ENCODE peak calls at places on chromosomes 2 and 18, in five cellular contexts. P is CD8-positive, alpha-beta T cell; W is pancreas; A is tibial artery; T is kidney. V is an unnamed sample.

GRCh38 chr2:12284487-12284886 is 432.2 kb upstream of the TRIB2 start:
- DNase-seq in P (no peak), W (no peak), A (no peak), T (no peak), V (no peak)

GRCh38 chr2:38771632-38772031 is 6.4 kb upstream of the GEMIN6 start:
- DNase-seq in P (no peak), W (no peak), A (no peak), T (no peak), V (no peak)

GRCh38 chr18:183769-184168 is 25.4 kb downstream of the USP14 start:
- DNase-seq in P (no peak), W (no peak), A (no peak), T (no peak), V (no peak)

GRCh38 chr2:229616433-229616832 is 97.9 kb downstream of the DNER start:
- DNase-seq in P (no peak), W (no peak), A (no peak), T (no peak), V (no peak)

GRCh38 chr2:120308038-120308910 is 37.7 kb upstream of the INHBB start:
- DNase-seq in P (no peak), W (no peak), A (no peak), T (no peak), V (no peak)

GRCh38 chr2:226730487-226730886 is 69.1 kb downstream of the IRS1 start:
- DNase-seq in P (no peak), W (no peak), A (no peak), T (no peak), V (peak; percentile 17)

GRCh38 chr2:693606-694005 is 16.4 kb upstream of the TMEM18 start:
- DNase-seq in P (no peak), W (no peak), A (no peak), T (no peak), V (no peak)

GRCh38 chr2:72932805-72933204 is 15.5 kb downstream of the EMX1 start:
- DNase-seq in P (no peak), W (no peak), A (no peak), T (peak; percentile 37), V (no peak)

GRCh38 chr18:31977270-31977872 is 34.4 kb upstream of the TRAPPC8 start:
- DNase-seq in P (peak; percentile 15), W (peak; percentile 37), A (no peak), T (no peak), V (peak; percentile 57)

GRCh38 chr2:136927156-136927555 is 161.8 kb downstream of the THSD7B start:
- DNase-seq in P (no peak), W (no peak), A (no peak), T (no peak), V (no peak)

GRCh38 chr18:77124452-77124922 is 8.1 kb downstream of the MBP start:
- DNase-seq in P (peak; percentile 65), W (no peak), A (no peak), T (no peak), V (no peak)

GRCh38 chr2:198144621-198145020 is 340.2 kb downstream of the PLCL1 start:
- DNase-seq in P (no peak), W (no peak), A (no peak), T (no peak), V (no peak)

GRCh38 chr2:208594642-208595385 is 188.2 kb downstream of the PTH2R start:
- DNase-seq in P (no peak), W (no peak), A (no peak), T (no peak), V (no peak)

GRCh38 chr2:45786831-45787357 is 135.4 kb downstream of the PRKCE start:
- DNase-seq in P (no peak), W (no peak), A (no peak), T (no peak), V (no peak)

GRCh38 chr2:143230506-143231256 is 101.5 kb downstream of the ARHGAP15 start:
- DNase-seq in P (no peak), W (no peak), A (no peak), T (no peak), V (no peak)

GRCh38 chr2:128406629-128407252 is 88.1 kb upstream of the HS6ST1 start:
- DNase-seq in P (no peak), W (peak; percentile 42), A (peak; percentile 14), T (no peak), V (no peak)

GRCh38 chr2:158651358-158652057 is 143.6 kb upstream of the DAPL1 start:
- DNase-seq in P (no peak), W (peak; percentile 83), A (no peak), T (no peak), V (no peak)

GRCh38 chr2:235510305-235510704 is 16.5 kb downstream of the AGAP1 start:
- DNase-seq in P (no peak), W (no peak), A (no peak), T (no peak), V (no peak)

GRCh38 chr2:96869824-96870630 is at the start of gene SEMA4C:
- DNase-seq in P (peak; percentile 66), W (peak; percentile 57), A (peak; percentile 68), T (peak; percentile 92), V (peak; percentile 49)

GRCh38 chr18:29874519-29875098 is 1167.9 kb downstream of the DSC3 start:
- DNase-seq in P (no peak), W (peak; percentile 16), A (no peak), T (no peak), V (peak; percentile 31)

GRCh38 chr2:66481100-66481549 is 46.2 kb downstream of the MEIS1 start:
- DNase-seq in P (no peak), W (no peak), A (no peak), T (no peak), V (peak; percentile 39)

GRCh38 chr18:64713284-64713683 is 564.4 kb upstream of the LINC00305 start:
- DNase-seq in P (no peak), W (no peak), A (no peak), T (no peak), V (no peak)

GRCh38 chr2:206783718-206784117 is 18.3 kb downstream of the FASTKD2 start:
- DNase-seq in P (no peak), W (no peak), A (no peak), T (no peak), V (no peak)

GRCh38 chr2:176628438-176628837 is 359.2 kb downstream of the MTX2 start:
- DNase-seq in P (no peak), W (no peak), A (no peak), T (no peak), V (no peak)

GRCh38 chr2:174873457-174873856 is 109.2 kb upstream of the CHRNA1 start:
- DNase-seq in P (no peak), W (no peak), A (no peak), T (no peak), V (no peak)

GRCh38 chr2:128269358-128270305 is 49.0 kb downstream of the HS6ST1 start:
- DNase-seq in P (no peak), W (no peak), A (no peak), T (peak; percentile 75), V (peak; percentile 5)

GRCh38 chr2:173657996-173658717 is 303.5 kb downstream of the CDCA7 start:
- DNase-seq in P (no peak), W (no peak), A (no peak), T (no peak), V (no peak)

GRCh38 chr2:134367915-134368911 is 114.3 kb downstream of the MGAT5 start:
- DNase-seq in P (no peak), W (no peak), A (no peak), T (no peak), V (no peak)

GRCh38 chr18:13147146-13147545 is 71.4 kb upstream of the LDLRAD4 start:
- DNase-seq in P (no peak), W (no peak), A (no peak), T (no peak), V (no peak)

GRCh38 chr2:151922845-151923666 is 94.8 kb upstream of the ARL5A start:
- DNase-seq in P (no peak), W (peak; percentile 9), A (peak; percentile 88), T (peak; percentile 92), V (no peak)

GRCh38 chr2:1022178-1022577 is 71.5 kb downstream of the SNTG2 start:
- DNase-seq in P (no peak), W (no peak), A (no peak), T (no peak), V (no peak)

GRCh38 chr2:73020657-73021370 is 50.7 kb downstream of the SFXN5 start:
- DNase-seq in P (no peak), W (no peak), A (no peak), T (no peak), V (no peak)

GRCh38 chr2:174903243-174903513 is 102.0 kb downstream of the CHN1 start:
- DNase-seq in P (no peak), W (no peak), A (no peak), T (no peak), V (no peak)

GRCh38 chr2:217943379-217944321 is 59.1 kb downstream of the TNS1 start:
- DNase-seq in P (no peak), W (peak; percentile 82), A (peak; percentile 82), T (peak; percentile 97), V (peak; percentile 90)

GRCh38 chr2:217944366-217944765 is 58.4 kb downstream of the TNS1 start:
- DNase-seq in P (no peak), W (no peak), A (no peak), T (no peak), V (no peak)

GRCh38 chr2:217941886-217942728 is 60.7 kb downstream of the TNS1 start:
- DNase-seq in P (no peak), W (no peak), A (no peak), T (peak; percentile 75), V (no peak)

GRCh38 chr2:217941339-217941738 is 61.5 kb downstream of the TNS1 start:
- DNase-seq in P (no peak), W (no peak), A (no peak), T (peak; percentile 80), V (no peak)

GRCh38 chr2:217942731-217943335 is 60.0 kb downstream of the TNS1 start:
- DNase-seq in P (no peak), W (peak; percentile 52), A (no peak), T (peak; percentile 78), V (no peak)
- H3K4me3 ChIP-seq in P (no peak overlapping the region), W (peak overlapping the region; percentile 44), A (peak overlapping the region; percentile 89), T (peak overlapping the region; percentile 98), V (no peak overlapping the region)

GRCh38 chr2:25131253-25131566 is 37.2 kb downstream of the POMC start:
- DNase-seq in P (no peak), W (no peak), A (no peak), T (no peak), V (no peak)
- H3K27ac ChIP-seq in P (no peak overlapping the region), W (no peak overlapping the region), A (no peak overlapping the region), T (no peak overlapping the region), V (no peak overlapping the region)

GRCh38 chr2:215328066-215328465 is 16.2 kb downstream of the ATIC start:
- DNase-seq in P (no peak), W (no peak), A (no peak), T (no peak), V (peak; percentile 37)
- TF ChIP-seq CTCF in P (no peak), W (no peak), A (no peak), T (no peak), V (no peak)

DNA sequence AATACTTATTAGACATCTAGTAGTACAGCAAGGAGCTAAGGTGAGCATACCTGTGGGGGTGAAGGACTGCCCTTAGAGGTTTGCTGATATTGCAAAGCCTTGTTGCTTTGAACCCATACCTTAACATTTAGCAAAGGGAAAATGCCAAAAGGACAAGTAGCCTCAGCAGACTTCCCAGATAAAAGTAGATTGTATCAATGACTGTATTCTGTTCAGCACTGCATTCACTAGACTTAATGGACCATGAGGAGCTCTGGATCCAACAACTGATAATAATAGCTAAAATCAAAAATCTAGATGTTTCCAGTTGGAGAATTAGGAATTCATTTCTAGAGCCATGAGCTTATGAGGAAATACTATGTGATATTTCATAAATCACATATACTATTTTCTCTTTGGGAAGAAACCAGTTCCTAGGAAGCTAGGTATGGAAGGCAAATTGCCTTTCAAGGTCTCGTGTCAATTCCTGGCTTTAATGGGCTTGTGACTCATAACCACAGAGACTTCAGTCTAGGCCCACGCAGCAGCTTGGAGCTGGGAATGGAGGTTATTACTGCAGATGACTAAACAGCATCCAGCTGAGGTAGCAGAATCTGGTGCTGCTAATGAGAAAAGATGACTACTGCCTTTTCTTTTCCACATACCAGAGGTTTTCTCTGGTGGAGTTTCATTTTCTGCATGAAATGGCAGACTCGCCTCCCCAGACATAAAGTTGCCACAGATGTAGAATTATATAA is 191.2 kb upstream of the NABP1 start:
- DNase-seq in P (no peak), W (peak; percentile 26), A (no peak), T (no peak), V (no peak)
- H3K4me3 ChIP-seq in P (no peak overlapping the region), W (no peak overlapping the region), A (no peak overlapping the region), T (no peak overlapping the region), V (no peak overlapping the region)

V was measured in WERI-Rb-1.